ENCODE peak calls at places on chromosome 17, in ten cellular contexts. P, A, G, K, F, E, M, D, J and O are unnamed samples.
A peak's percentile ranks its signal among the peaks of the same experiment; 100 is the strongest.

GRCh38 chr17:67649891-67650290 is 67.8 kb upstream of the NOL11 start:
- DNase-seq in P (no peak), A (no peak), G (no peak), K (no peak), F (no peak), E (no peak), M (no peak), D (no peak), J (peak; percentile 43), O (no peak)

GRCh38 chr17:66777689-66778225 is 57.2 kb upstream of the CACNG5 start:
- DNase-seq in P (peak; percentile 23), A (no peak), G (peak; percentile 57), K (no peak), F (no peak), E (no peak), M (no peak), D (no peak), J (peak; percentile 93), O (no peak)

GRCh38 chr17:8057691-8058114 is 18.8 kb downstream of the ALOX15B start:
- DNase-seq in P (peak; percentile 90), A (peak; percentile 49), G (peak; percentile 67), K (peak; percentile 66), F (no peak), E (no peak), M (no peak), D (peak; percentile 63), J (peak; percentile 93), O (peak; percentile 26)

GRCh38 chr17:60590075-60590474 is 9.9 kb upstream of the PPM1D start:
- DNase-seq in P (no peak), A (no peak), G (no peak), K (no peak), F (no peak), E (no peak), M (no peak), D (no peak), J (no peak), O (no peak)

GRCh38 chr17:72913315-72913714 is 179.2 kb downstream of the SLC39A11 start:
- DNase-seq in P (no peak), A (no peak), G (no peak), K (no peak), F (no peak), E (no peak), M (no peak), D (no peak), J (no peak), O (no peak)

GRCh38 chr17:63841350-63842172 is 924 bp downstream of the SMARCD2 start:
- DNase-seq in P (peak; percentile 75), A (no peak), G (peak; percentile 87), K (no peak), F (peak; percentile 83), E (peak; percentile 62), M (no peak), D (peak; percentile 85), J (peak; percentile 39), O (peak; percentile 57)

GRCh38 chr17:73749906-73750305 is 105.7 kb upstream of the SDK2 start:
- DNase-seq in P (no peak), A (no peak), G (no peak), K (no peak), F (no peak), E (no peak), M (no peak), D (no peak), J (no peak), O (no peak)

GRCh38 chr17:67109111-67109510 is 64.8 kb downstream of the CACNG1 start:
- DNase-seq in P (no peak), A (no peak), G (no peak), K (no peak), F (no peak), E (no peak), M (no peak), D (no peak), J (no peak), O (no peak)

GRCh38 chr17:79077587-79077986 is 3.0 kb downstream of the ENGASE start:
- DNase-seq in P (no peak), A (no peak), G (no peak), K (no peak), F (peak; percentile 18), E (no peak), M (no peak), D (no peak), J (no peak), O (no peak)

GRCh38 chr17:59437766-59438165 is 106.3 kb downstream of the YPEL2 start:
- DNase-seq in P (no peak), A (no peak), G (no peak), K (no peak), F (no peak), E (no peak), M (no peak), D (no peak), J (no peak), O (no peak)

GRCh38 chr17:2057130-2057713 is 2.3 kb downstream of the HIC1 start:
- DNase-seq in P (no peak), A (no peak), G (no peak), K (no peak), F (peak; percentile 68), E (no peak), M (no peak), D (no peak), J (peak; percentile 59), O (no peak)
- H3K27ac ChIP-seq in P (no peak overlapping the region), A (no peak overlapping the region), G (peak overlapping the region; percentile 59), K (no peak overlapping the region), F (peak overlapping the region; percentile 91), E (no peak overlapping the region), M (no peak overlapping the region), D (peak overlapping the region; percentile 88), J (no peak overlapping the region), O (peak overlapping the region; percentile 75)

GRCh38 chr17:1110844-1111598 is 68.8 kb downstream of the ABR start:
- DNase-seq in P (peak; percentile 82), A (peak; percentile 57), G (no peak), K (no peak), F (peak; percentile 84), E (peak; percentile 94), M (peak; percentile 63), D (peak; percentile 95), J (no peak), O (peak; percentile 57)
- H3K4me3 ChIP-seq in P (no peak overlapping the region), A (no peak overlapping the region), G (no peak overlapping the region), K (no peak overlapping the region), F (no peak overlapping the region), E (no peak overlapping the region), M (no peak overlapping the region), D (peak overlapping the region; percentile 41), J (peak overlapping the region; percentile 87), O (no peak overlapping the region)

GRCh38 chr17:10738516-10739258 is 8.9 kb upstream of the TMEM220 start:
- DNase-seq in P (no peak), A (no peak), G (peak; percentile 58), K (no peak), F (no peak), E (no peak), M (no peak), D (no peak), J (no peak), O (no peak)
- H3K27ac ChIP-seq in P (peak overlapping the region; percentile 81), A (no peak overlapping the region), G (no peak overlapping the region), K (no peak overlapping the region), F (no peak overlapping the region), E (no peak overlapping the region), M (no peak overlapping the region), D (peak overlapping the region; percentile 24), J (no peak overlapping the region), O (no peak overlapping the region)

GRCh38 chr17:17783825-17784598 is 52.8 kb downstream of the SREBF1 start:
- DNase-seq in P (peak; percentile 59), A (no peak), G (no peak), K (peak; percentile 46), F (peak; percentile 82), E (no peak), M (no peak), D (no peak), J (peak; percentile 76), O (no peak)
- H3K4me3 ChIP-seq in P (peak overlapping the region; percentile 35), A (peak overlapping the region; percentile 51), G (peak overlapping the region; percentile 63), K (peak overlapping the region; percentile 59), F (peak overlapping the region; percentile 56), E (no peak overlapping the region), M (no peak overlapping the region), D (peak overlapping the region; percentile 74), J (peak overlapping the region; percentile 87), O (peak overlapping the region; percentile 70)

DNA sequence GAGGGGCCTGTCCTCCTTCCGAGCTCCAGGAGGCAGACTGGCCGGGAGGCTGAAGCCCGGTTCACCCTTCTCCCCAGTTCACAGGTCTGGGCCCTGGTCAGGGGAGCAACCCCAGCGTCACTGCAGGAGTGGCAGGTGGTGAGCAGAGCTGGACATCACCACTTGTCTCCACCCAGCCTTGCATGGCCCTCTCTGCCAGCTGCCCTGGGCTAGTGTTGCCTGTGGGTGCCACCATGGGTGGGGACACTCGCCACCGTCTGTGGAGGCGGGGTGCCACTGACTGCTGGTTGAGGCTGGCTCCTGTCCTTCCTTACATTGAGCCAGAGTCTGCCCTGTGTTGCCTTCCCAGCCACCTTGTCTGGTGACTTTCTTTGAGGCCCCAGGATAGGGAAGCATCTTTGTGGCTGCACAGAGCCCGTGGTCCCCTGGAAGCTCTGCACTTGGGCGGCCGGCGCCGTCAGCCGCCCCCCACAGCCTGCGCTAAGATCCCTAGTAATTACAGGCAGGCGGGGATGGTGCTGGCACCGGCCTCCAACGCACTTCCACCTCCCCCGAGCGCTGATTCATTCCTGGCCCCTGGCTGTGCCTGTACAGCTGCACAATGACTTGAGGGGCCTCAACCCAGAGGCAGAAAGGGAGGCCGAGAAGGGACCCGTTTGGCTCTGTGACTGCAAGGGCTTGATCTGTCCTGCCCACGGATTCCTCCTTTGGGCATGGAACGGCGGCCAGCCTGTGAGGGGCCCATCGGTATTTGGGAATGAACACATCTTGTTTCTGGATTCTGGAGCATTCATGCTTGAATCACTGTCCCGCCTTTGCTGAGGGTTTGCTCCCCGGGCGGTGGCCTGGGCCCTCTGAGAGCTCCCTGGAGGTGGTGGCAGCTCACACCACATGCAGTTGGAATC is 5.2 kb downstream of the BAIAP2 start:
- DNase-seq in P (no peak), A (no peak), G (no peak), K (no peak), F (no peak), E (peak; percentile 89), M (no peak), D (no peak), J (no peak), O (no peak)
- H3K27ac ChIP-seq in P (peak overlapping the region; percentile 8), A (peak overlapping the region; percentile 72), G (peak overlapping the region; percentile 21), K (no peak overlapping the region), F (no peak overlapping the region), E (peak overlapping the region; percentile 36), M (no peak overlapping the region), D (no peak overlapping the region), J (no peak overlapping the region), O (peak overlapping the region; percentile 66)

GRCh38 chr17:65169691-65170090 is 32.5 kb downstream of the RGS9 start:
- DNase-seq in P (no peak), A (no peak), G (no peak), K (no peak), F (no peak), E (no peak), M (no peak), D (no peak), J (no peak), O (no peak)
- H3K4me3 ChIP-seq in P (no peak overlapping the region), A (no peak overlapping the region), G (no peak overlapping the region), K (no peak overlapping the region), F (no peak overlapping the region), E (no peak overlapping the region), M (no peak overlapping the region), D (no peak overlapping the region), J (no peak overlapping the region), O (no peak overlapping the region)